ENCODE peak calls at places on chromosomes 13 and 19, in four cellular contexts. F is SK-N-MC, T is astrocyte of the spinal cord, J is suprapubic skin. C is an unnamed sample.

GRCh38 chr13:111429064-111429558 is 108.7 kb downstream of the TEX29 start:
- DNase-seq in F (no peak), T (peak), J (no peak), C (no peak)

GRCh38 chr19:33797821-33798633 is 1.4 kb downstream of the KCTD15 start:
- DNase-seq in F (no peak), T (peak), J (no peak), C (no peak)

GRCh38 chr13:40379186-40379585 is 287.3 kb downstream of the FOXO1 start:
- DNase-seq in F (no peak), T (no peak), J (no peak), C (no peak)

GRCh38 chr13:96003304-96003703 is 49.9 kb downstream of the UGGT2 start:
- DNase-seq in F (no peak), T (peak), J (no peak), C (no peak)

GRCh38 chr19:48424694-48425219 is 21.0 kb upstream of the GRWD1 start:
- DNase-seq in F (no peak), T (peak), J (no peak), C (no peak)

GRCh38 chr19:45809643-45810159 is 5.4 kb downstream of the RSPH6A start:
- DNase-seq in F (no peak), T (peak), J (no peak), C (peak)

GRCh38 chr13:72677431-72677830 is 50.0 kb downstream of the MZT1 start:
- DNase-seq in F (no peak), T (no peak), J (no peak), C (no peak)

GRCh38 chr13:23751195-23751594 is 138.0 kb downstream of the MIPEP start:
- DNase-seq in F (no peak), T (peak), J (no peak), C (no peak)

GRCh38 chr19:46610413-46610775 is 9.3 kb downstream of the CALM3 start:
- DNase-seq in F (no peak), T (no peak), J (peak), C (no peak)

GRCh38 chr13:112105884-112106283 is 38.9 kb downstream of the SOX1 start:
- DNase-seq in F (no peak), T (no peak), J (no peak), C (no peak)

GRCh38 chr19:5364674-5365073 is 24.1 kb upstream of the PTPRS start:
- DNase-seq in F (no peak), T (no peak), J (no peak), C (no peak)

GRCh38 chr13:35470671-35471465 is 5.6 kb downstream of the MAB21L1 start:
- DNase-seq in F (no peak), T (peak), J (peak), C (no peak)

GRCh38 chr13:45511310-45512147 is 46.8 kb downstream of the COG3 start:
- DNase-seq in F (peak), T (peak), J (no peak), C (peak)

GRCh38 chr19:28307963-28308362 is 905.0 kb downstream of the UQCRFS1 start:
- DNase-seq in F (no peak), T (no peak), J (no peak), C (no peak)

GRCh38 chr13:41463823-41464602 is 6.7 kb downstream of the RGCC start:
- DNase-seq in F (no peak), T (no peak), J (no peak), C (no peak)

GRCh38 chr13:35475960-35476943 is at the start of gene MAB21L1:
- DNase-seq in F (no peak), T (peak), J (peak), C (peak)

GRCh38 chr13:85864963-85865530 is 65.8 kb upstream of the SLITRK6 start:
- DNase-seq in F (peak), T (peak), J (no peak), C (peak)

GRCh38 chr13:113044431-113045114 is 61.0 kb upstream of the F7 start:
- DNase-seq in F (no peak), T (no peak), J (no peak), C (no peak)

GRCh38 chr19:48491793-48492123 is 19.9 kb downstream of the LMTK3 start:
- DNase-seq in F (no peak), T (no peak), J (no peak), C (no peak)

GRCh38 chr13:26605845-26606244 is 48.4 kb downstream of the WASF3 start:
- DNase-seq in F (no peak), T (no peak), J (no peak), C (no peak)

GRCh38 chr19:38617283-38617763 is 430 bp downstream of the MAP4K1 start:
- DNase-seq in F (no peak), T (no peak), J (no peak), C (no peak)

GRCh38 chr13:33752631-33753030 is 65.3 kb upstream of the RFC3 start:
- DNase-seq in F (no peak), T (no peak), J (no peak), C (no peak)

GRCh38 chr13:38630780-38631179 is 56.1 kb upstream of the FREM2 start:
- DNase-seq in F (no peak), T (no peak), J (no peak), C (no peak)
- H3K4me3 ChIP-seq in F (no peak), T (no peak), J (no peak), C (no peak)

DNA sequence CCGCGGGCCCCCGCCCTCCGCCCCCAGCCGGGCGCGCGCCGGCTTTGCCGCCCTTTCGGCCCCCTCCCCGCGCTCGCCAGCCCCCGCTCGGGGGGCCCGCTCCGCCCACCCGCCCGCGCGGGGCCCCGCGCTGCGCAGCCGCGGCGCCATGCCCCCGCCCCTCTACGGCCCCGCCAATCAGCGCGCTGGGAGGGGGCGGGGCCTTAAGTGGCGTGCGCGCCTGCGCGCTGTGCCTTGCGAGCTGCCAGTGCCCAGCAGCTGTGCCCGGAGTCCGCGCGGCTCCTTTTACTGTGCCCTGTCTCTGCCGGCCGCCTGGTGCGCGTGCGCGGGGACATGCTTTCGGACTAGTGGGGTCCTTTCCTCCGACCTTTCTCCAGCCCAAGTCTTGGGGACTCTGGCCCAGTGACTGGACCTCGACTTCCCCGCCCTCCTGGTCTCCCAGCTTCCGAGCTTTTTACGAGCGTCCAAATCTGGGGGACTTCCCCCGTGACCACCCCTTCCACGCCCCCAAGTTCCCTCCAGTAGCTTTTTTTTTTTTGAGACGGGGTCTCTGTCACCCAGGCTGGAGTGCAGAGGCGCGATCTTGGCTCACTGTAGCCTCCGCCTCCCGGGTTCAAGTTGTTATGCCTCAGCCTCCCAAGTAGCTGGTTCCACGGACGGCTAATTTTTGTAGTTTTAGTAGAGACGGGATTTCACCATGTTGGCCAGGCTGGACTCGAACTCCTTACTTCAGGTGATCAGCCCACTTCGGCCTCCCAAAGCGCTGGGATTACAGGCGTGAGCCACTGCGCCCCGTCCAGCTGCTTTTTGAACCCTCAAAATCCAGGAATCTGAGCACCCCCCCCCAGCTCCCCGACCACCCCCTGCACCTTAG is at the start of gene MBD3:
- DNase-seq in F (peak), T (peak), J (peak), C (peak)
- H3K4me3 ChIP-seq in F (peak), T (peak), J (peak), C (peak)

GRCh38 chr19:35403116-35403760 is 32.4 kb downstream of the GPR42 start:
- DNase-seq in F (no peak), T (no peak), J (no peak), C (no peak)
- H3K4me3 ChIP-seq in F (no peak), T (no peak), J (no peak), C (no peak)

GRCh38 chr19:30596813-30597399 is 224.7 kb downstream of the ZNF536 start:
- DNase-seq in F (no peak), T (no peak), J (peak), C (no peak)

GRCh38 chr19:30593975-30594925 is 222.1 kb downstream of the ZNF536 start:
- DNase-seq in F (no peak), T (no peak), J (peak), C (no peak)

GRCh38 chr19:30596268-30596667 is 224.1 kb downstream of the ZNF536 start:
- DNase-seq in F (no peak), T (no peak), J (peak), C (no peak)

GRCh38 chr19:30590596-30591229 is 218.5 kb downstream of the ZNF536 start:
- DNase-seq in F (no peak), T (no peak), J (peak), C (no peak)

GRCh38 chr19:30593358-30593757 is 221.2 kb downstream of the ZNF536 start:
- DNase-seq in F (no peak), T (no peak), J (peak), C (no peak)
- H3K4me3 ChIP-seq in F (no peak), T (no peak), J (no peak), C (no peak)

DNA sequence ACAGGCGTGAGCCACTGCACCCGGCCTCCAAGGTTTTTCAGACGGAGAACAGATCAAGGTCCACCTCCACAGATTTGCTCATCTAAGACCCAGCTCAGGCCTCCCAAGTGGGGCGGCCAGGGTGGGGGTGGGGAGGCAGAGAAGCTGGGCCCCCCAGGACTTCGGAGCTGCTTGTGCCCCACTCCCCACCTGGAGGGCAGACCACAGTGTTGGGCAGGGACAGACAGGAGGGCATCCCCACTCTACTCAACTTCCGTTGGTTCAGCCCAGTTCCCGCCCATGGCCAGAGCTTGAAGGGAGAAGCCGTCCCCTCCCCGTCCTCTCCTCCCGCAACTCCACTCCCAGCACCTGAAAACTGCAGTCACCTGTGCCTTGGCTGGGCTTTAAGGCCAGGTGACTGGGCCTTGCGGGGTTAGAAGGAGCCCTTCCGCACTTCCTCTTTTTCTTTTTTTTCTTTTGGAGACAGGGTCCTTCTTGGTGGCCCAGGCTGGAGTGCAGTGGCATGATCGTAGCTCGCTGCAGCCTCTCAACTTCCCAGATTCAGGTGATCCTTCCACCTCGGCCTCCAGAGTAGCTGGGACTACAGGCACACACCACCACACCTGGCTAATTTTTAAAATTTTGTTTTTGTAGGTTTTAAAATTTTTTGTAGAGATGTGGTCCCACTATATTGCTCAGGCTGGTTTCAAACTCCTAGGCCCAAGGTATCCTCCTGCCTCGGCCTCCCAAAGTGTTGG is 734 bp upstream of the LRRC8E start:
- DNase-seq in F (no peak), T (no peak), J (no peak), C (no peak)
- H3K4me3 ChIP-seq in F (no peak), T (no peak), J (peak), C (peak)

DNA sequence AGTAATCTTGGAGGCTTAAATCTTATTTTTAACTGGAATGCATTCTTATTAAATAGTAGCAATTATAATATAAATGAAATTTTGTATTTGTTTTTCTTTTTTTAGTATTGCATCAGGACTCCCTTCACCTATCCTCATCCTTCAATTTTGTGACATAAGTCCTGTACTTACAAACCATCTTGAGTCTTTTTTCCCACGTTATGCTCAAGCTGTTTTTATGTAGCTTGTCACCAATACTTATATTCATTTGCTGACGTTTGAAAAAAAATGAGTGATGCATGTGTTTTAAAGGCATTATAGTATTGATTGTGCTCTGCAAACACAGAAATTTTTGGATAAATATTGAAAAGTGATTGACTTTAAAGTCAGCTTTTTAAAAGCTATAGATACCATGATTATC is 888 bp downstream of the GPR18 start:
- DNase-seq in F (no peak), T (no peak), J (no peak), C (no peak)
- H3K4me3 ChIP-seq in F (no peak), T (no peak), J (no peak), C (no peak)

DNA sequence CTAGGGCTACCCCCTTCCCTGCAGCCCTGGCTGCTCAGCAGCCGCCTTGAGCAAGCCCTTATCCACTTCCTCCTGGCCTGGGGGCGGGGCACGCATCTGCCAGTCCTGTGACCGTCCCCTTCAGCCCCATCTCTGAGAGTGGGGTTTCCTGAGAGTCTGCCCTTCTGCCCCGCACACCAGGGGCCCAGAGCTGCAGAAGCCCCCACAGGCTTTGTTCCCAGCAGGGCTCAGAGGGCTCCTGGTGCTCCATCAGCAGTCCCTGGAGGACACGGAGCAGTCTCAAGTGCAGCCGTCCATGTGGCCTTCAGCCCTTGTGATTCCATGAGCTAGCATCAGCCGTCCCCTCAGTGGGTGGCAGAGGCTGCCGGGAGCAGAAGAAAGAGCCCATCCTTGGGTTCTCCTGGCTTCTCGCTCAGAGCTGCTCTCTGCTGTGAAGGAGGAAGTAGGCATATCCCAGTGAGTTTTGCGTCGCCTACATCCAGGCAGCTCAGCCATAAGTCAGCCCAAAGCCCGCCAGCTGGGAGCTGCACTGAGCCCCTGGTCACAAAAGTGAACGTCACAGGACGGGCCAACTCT is 16.3 kb downstream of the MYO9B start:
- DNase-seq in F (no peak), T (no peak), J (no peak), C (no peak)
- H3K4me3 ChIP-seq in F (no peak), T (no peak), J (no peak), C (no peak)

DNA sequence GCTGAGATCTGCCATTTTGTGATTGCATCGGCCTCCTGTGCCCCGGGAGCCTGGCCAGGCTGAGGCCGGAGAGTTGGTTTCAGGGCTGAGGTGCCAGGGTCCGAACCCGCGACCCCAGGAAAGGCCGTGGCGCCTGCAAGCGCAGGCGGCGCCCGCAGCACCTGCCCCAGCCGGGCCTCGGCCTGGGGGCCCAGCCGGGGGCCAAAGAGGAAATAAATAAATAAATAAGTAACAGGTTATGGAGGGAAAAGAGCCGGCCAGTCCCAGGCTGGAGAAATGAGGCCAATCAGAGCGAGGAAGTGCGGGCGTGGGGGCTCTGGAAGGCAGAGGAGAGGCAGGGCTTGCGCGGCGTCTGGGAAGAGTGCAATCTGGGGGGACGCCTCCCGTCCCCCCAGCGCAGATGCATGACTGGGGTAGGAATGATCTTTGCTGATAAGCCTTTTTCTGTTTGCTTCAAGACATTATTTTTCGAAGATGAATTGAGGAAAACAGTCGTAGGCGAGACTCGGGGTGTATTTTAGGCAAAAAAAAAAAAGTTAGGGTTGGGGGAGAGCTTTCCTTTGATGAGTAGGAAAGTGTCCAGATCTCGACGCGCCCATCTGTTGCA is 145.6 kb upstream of the ZNF536 start:
- DNase-seq in F (no peak), T (no peak), J (no peak), C (no peak)
- H3K4me3 ChIP-seq in F (peak), T (no peak), J (peak), C (peak)

GRCh38 chr19:18761531-18762110 is 29.5 kb downstream of the COMP start:
- DNase-seq in F (no peak), T (no peak), J (no peak), C (no peak)

GRCh38 chr19:18765224-18765623 is 25.9 kb downstream of the COMP start:
- DNase-seq in F (no peak), T (no peak), J (no peak), C (no peak)

GRCh38 chr19:18763674-18764590 is 27.2 kb downstream of the COMP start:
- DNase-seq in F (no peak), T (no peak), J (no peak), C (no peak)

GRCh38 chr19:18762125-18763023 is 28.7 kb downstream of the COMP start:
- DNase-seq in F (no peak), T (peak), J (no peak), C (peak)

GRCh38 chr19:18764591-18765051 is 26.5 kb downstream of the COMP start:
- DNase-seq in F (no peak), T (no peak), J (no peak), C (no peak)
- H3K4me3 ChIP-seq in F (no peak), T (no peak), J (no peak), C (no peak)

GRCh38 chr19:18895828-18896341 is at the start of gene CERS1:
- DNase-seq in F (no peak), T (no peak), J (no peak), C (no peak)
- H3K4me3 ChIP-seq in F (peak), T (peak), J (peak), C (peak)